ENCODE peak calls at places on chromosome 4, in ten cellular contexts. U, E, I, L, J, T, S, Z, V and B are unnamed samples.

GRCh38 chr4:77994194-77994721 is 62.9 kb upstream of the FRAS1 start:
- DNase-seq in U (no peak), E (peak), I (no peak), L (peak), J (peak), T (peak), S (no peak), Z (peak), V (no peak), B (no peak)

GRCh38 chr4:66704243-66704642 is 841.1 kb downstream of the CENPC start:
- DNase-seq in U (no peak), E (no peak), I (no peak), L (no peak), J (no peak), T (no peak), S (no peak), Z (no peak), V (no peak), B (no peak)

GRCh38 chr4:189090174-189090814 is 850.4 kb upstream of the FRG1 start:
- DNase-seq in U (no peak), E (no peak), I (no peak), L (no peak), J (no peak), T (no peak), S (no peak), Z (peak), V (no peak), B (no peak)

GRCh38 chr4:6963139-6963611 is 53.5 kb downstream of the TBC1D14 start:
- DNase-seq in U (no peak), E (no peak), I (no peak), L (no peak), J (no peak), T (no peak), S (no peak), Z (no peak), V (peak), B (no peak)

GRCh38 chr4:1767058-1767769 is 25.9 kb upstream of the FGFR3 start:
- DNase-seq in U (no peak), E (no peak), I (no peak), L (no peak), J (no peak), T (no peak), S (no peak), Z (peak), V (no peak), B (no peak)

GRCh38 chr4:34158883-34159282 is 2085.4 kb downstream of the ARAP2 start:
- DNase-seq in U (no peak), E (no peak), I (no peak), L (no peak), J (no peak), T (no peak), S (no peak), Z (no peak), V (no peak), B (no peak)

GRCh38 chr4:48297447-48297846 is 27.8 kb upstream of the TEC start:
- DNase-seq in U (no peak), E (no peak), I (no peak), L (no peak), J (no peak), T (no peak), S (no peak), Z (no peak), V (no peak), B (no peak)

GRCh38 chr4:102640669-102641068 is 120.1 kb downstream of the MANBA start:
- DNase-seq in U (no peak), E (no peak), I (no peak), L (no peak), J (no peak), T (no peak), S (no peak), Z (no peak), V (no peak), B (no peak)